ENCODE peak calls at places on chromosomes 12 and 14, in six cellular contexts. One of them, this sample, is unnamed.

GRCh38 chr14:20820063-20820904 is 17.6 kb upstream of the RNASE1 start:
- DNase-seq in HEK293T: no peak
- DNase-seq in psoas muscle: no peak
- DNase-seq in CD4-positive, alpha-beta T cell: no peak
- DNase-seq in IMR-90: no peak
- DNase-seq in endothelial cell: no peak
- DNase-seq in this sample: no peak

GRCh38 chr12:104190151-104190550 is 25.4 kb upstream of the TXNRD1 start:
- DNase-seq in endothelial cell: no peak
- DNase-seq in psoas muscle: no peak
- DNase-seq in CD4-positive, alpha-beta T cell: no peak
- DNase-seq in IMR-90: peak; percentile 52
- DNase-seq in HEK293T: no peak
- DNase-seq in this sample: no peak

GRCh38 chr14:106556665-106557289 is 1030.4 kb downstream of the TMEM121 start:
- DNase-seq in endothelial cell: no peak
- DNase-seq in psoas muscle: peak; percentile 23
- DNase-seq in IMR-90: no peak
- DNase-seq in CD4-positive, alpha-beta T cell: peak; percentile 68
- DNase-seq in HEK293T: peak; percentile 34
- DNase-seq in this sample: no peak

GRCh38 chr14:81384900-81385299 is 15.2 kb downstream of the STON2 start:
- DNase-seq in endothelial cell: no peak
- DNase-seq in IMR-90: no peak
- DNase-seq in HEK293T: no peak
- DNase-seq in CD4-positive, alpha-beta T cell: no peak
- DNase-seq in psoas muscle: no peak
- DNase-seq in this sample: no peak

GRCh38 chr14:51566831-51567582 is 84.7 kb upstream of the FRMD6 start:
- DNase-seq in psoas muscle: no peak
- DNase-seq in IMR-90: no peak
- DNase-seq in endothelial cell: no peak
- DNase-seq in HEK293T: no peak
- DNase-seq in CD4-positive, alpha-beta T cell: no peak
- DNase-seq in this sample: no peak

GRCh38 chr14:76719664-76720063 is 41.6 kb upstream of the VASH1 start:
- DNase-seq in HEK293T: no peak
- DNase-seq in psoas muscle: peak; percentile 44
- DNase-seq in IMR-90: no peak
- DNase-seq in endothelial cell: no peak
- DNase-seq in CD4-positive, alpha-beta T cell: no peak
- DNase-seq in this sample: no peak

GRCh38 chr12:59393506-59393905 is 202.3 kb upstream of the SLC16A7 start:
- DNase-seq in IMR-90: no peak
- DNase-seq in psoas muscle: no peak
- DNase-seq in CD4-positive, alpha-beta T cell: no peak
- DNase-seq in HEK293T: no peak
- DNase-seq in endothelial cell: no peak
- DNase-seq in this sample: no peak

GRCh38 chr14:71289536-71289935 is 382.3 kb downstream of the PCNX1 start:
- DNase-seq in endothelial cell: no peak
- DNase-seq in HEK293T: no peak
- DNase-seq in psoas muscle: no peak
- DNase-seq in IMR-90: no peak
- DNase-seq in CD4-positive, alpha-beta T cell: no peak
- DNase-seq in this sample: no peak

GRCh38 chr14:68316078-68316868 is 476.6 kb downstream of the ZFP36L1 start:
- DNase-seq in CD4-positive, alpha-beta T cell: no peak
- DNase-seq in HEK293T: no peak
- DNase-seq in IMR-90: no peak
- DNase-seq in endothelial cell: no peak
- DNase-seq in psoas muscle: no peak
- DNase-seq in this sample: no peak

GRCh38 chr14:68598621-68599447 is 194.0 kb downstream of the ZFP36L1 start:
- DNase-seq in HEK293T: no peak
- DNase-seq in IMR-90: peak; percentile 97
- DNase-seq in psoas muscle: peak; percentile 45
- DNase-seq in endothelial cell: peak; percentile 57
- DNase-seq in CD4-positive, alpha-beta T cell: no peak
- DNase-seq in this sample: peak; percentile 94

GRCh38 chr12:40054554-40055226 is 51.2 kb downstream of the SLC2A13 start:
- DNase-seq in psoas muscle: no peak
- DNase-seq in CD4-positive, alpha-beta T cell: no peak
- DNase-seq in IMR-90: peak; percentile 80
- DNase-seq in endothelial cell: no peak
- DNase-seq in HEK293T: no peak
- DNase-seq in this sample: no peak

GRCh38 chr14:37721976-37722659 is 126.7 kb downstream of the TTC6 start:
- DNase-seq in CD4-positive, alpha-beta T cell: no peak
- DNase-seq in HEK293T: no peak
- DNase-seq in IMR-90: peak; percentile 11
- DNase-seq in psoas muscle: no peak
- DNase-seq in endothelial cell: no peak
- DNase-seq in this sample: no peak

GRCh38 chr14:34983148-34983760 is 462 bp downstream of the SRP54 start:
- DNase-seq in endothelial cell: no peak
- DNase-seq in HEK293T: no peak
- DNase-seq in psoas muscle: no peak
- DNase-seq in IMR-90: no peak
- DNase-seq in CD4-positive, alpha-beta T cell: no peak
- DNase-seq in this sample: no peak

GRCh38 chr12:58189030-58189429 is 247.7 kb downstream of the ATP23 start:
- DNase-seq in HEK293T: no peak
- DNase-seq in IMR-90: no peak
- DNase-seq in endothelial cell: no peak
- DNase-seq in psoas muscle: no peak
- DNase-seq in CD4-positive, alpha-beta T cell: no peak
- DNase-seq in this sample: no peak

GRCh38 chr14:90168425-90169105 is 87.8 kb upstream of the PSMC1 start:
- DNase-seq in endothelial cell: no peak
- DNase-seq in HEK293T: no peak
- DNase-seq in psoas muscle: no peak
- DNase-seq in CD4-positive, alpha-beta T cell: no peak
- DNase-seq in IMR-90: peak; percentile 69
- DNase-seq in this sample: no peak

GRCh38 chr14:35161231-35161630 is 38.9 kb downstream of the PRORP start:
- DNase-seq in CD4-positive, alpha-beta T cell: no peak
- DNase-seq in psoas muscle: no peak
- DNase-seq in endothelial cell: no peak
- DNase-seq in IMR-90: peak; percentile 44
- DNase-seq in HEK293T: no peak
- DNase-seq in this sample: no peak

GRCh38 chr12:132219323-132219722 is 75.1 kb downstream of the NOC4L start:
- DNase-seq in HEK293T: no peak
- DNase-seq in IMR-90: no peak
- DNase-seq in CD4-positive, alpha-beta T cell: no peak
- DNase-seq in endothelial cell: no peak
- DNase-seq in psoas muscle: no peak
- DNase-seq in this sample: no peak

GRCh38 chr14:59197695-59198262 is 9.3 kb downstream of the DAAM1 start:
- DNase-seq in HEK293T: no peak
- DNase-seq in CD4-positive, alpha-beta T cell: no peak
- DNase-seq in endothelial cell: no peak
- DNase-seq in psoas muscle: no peak
- DNase-seq in IMR-90: no peak
- DNase-seq in this sample: no peak

GRCh38 chr12:72493390-72493789 is 221.2 kb downstream of the TRHDE start:
- DNase-seq in HEK293T: no peak
- DNase-seq in CD4-positive, alpha-beta T cell: no peak
- DNase-seq in endothelial cell: no peak
- DNase-seq in IMR-90: peak; percentile 30
- DNase-seq in psoas muscle: no peak
- DNase-seq in this sample: no peak

GRCh38 chr12:112986291-112986800 is 8.0 kb downstream of the OAS2 start:
- DNase-seq in endothelial cell: no peak
- DNase-seq in HEK293T: no peak
- DNase-seq in psoas muscle: no peak
- DNase-seq in CD4-positive, alpha-beta T cell: no peak
- DNase-seq in IMR-90: no peak
- DNase-seq in this sample: no peak

GRCh38 chr12:56725723-56726102 is 614 bp upstream of the NACA start:
- DNase-seq in HEK293T: no peak
- DNase-seq in IMR-90: no peak
- DNase-seq in endothelial cell: no peak
- DNase-seq in CD4-positive, alpha-beta T cell: no peak
- DNase-seq in psoas muscle: no peak
- DNase-seq in this sample: no peak

GRCh38 chr12:117093918-117094630 is 5.1 kb downstream of the TESC start:
- DNase-seq in HEK293T: no peak
- DNase-seq in IMR-90: no peak
- DNase-seq in psoas muscle: no peak
- DNase-seq in CD4-positive, alpha-beta T cell: no peak
- DNase-seq in endothelial cell: no peak
- DNase-seq in this sample: no peak

GRCh38 chr12:49131973-49132461 is 822 bp upstream of the TUBA1B start:
- DNase-seq in endothelial cell: no peak
- DNase-seq in IMR-90: peak; percentile 50
- DNase-seq in psoas muscle: no peak
- DNase-seq in CD4-positive, alpha-beta T cell: no peak
- DNase-seq in HEK293T: no peak
- DNase-seq in this sample: no peak

GRCh38 chr14:50829472-50830043 is 1.4 kb downstream of the NIN start:
- DNase-seq in endothelial cell: peak; percentile 5
- DNase-seq in psoas muscle: no peak
- DNase-seq in HEK293T: no peak
- DNase-seq in IMR-90: no peak
- DNase-seq in CD4-positive, alpha-beta T cell: no peak
- DNase-seq in this sample: no peak

GRCh38 chr12:85057370-85057963 is 21.3 kb downstream of the LRRIQ1 start:
- DNase-seq in CD4-positive, alpha-beta T cell: no peak
- DNase-seq in endothelial cell: peak; percentile 62
- DNase-seq in HEK293T: peak; percentile 23
- DNase-seq in psoas muscle: no peak
- DNase-seq in IMR-90: peak; percentile 41
- DNase-seq in this sample: no peak

GRCh38 chr12:78359530-78359929 is 505.0 kb upstream of the SYT1 start:
- DNase-seq in CD4-positive, alpha-beta T cell: no peak
- DNase-seq in psoas muscle: no peak
- DNase-seq in endothelial cell: no peak
- DNase-seq in HEK293T: no peak
- DNase-seq in IMR-90: peak; percentile 49
- DNase-seq in this sample: no peak